ENCODE peak calls at places on chromosomes 6 and 20, in ten cellular contexts. K is fibroblast of the conjunctiva; Z is spleen; C is NCI-H226; R is activated T-helper 1 cell treated with anti-CD3 and anti-CD28 coated beads, Interleukin-2, amount 50 U/mL, for 16 hours; P is SK-N-DZ; H is NCI-H460; S is posterior cingulate gyrus; J is CD4-positive, alpha-beta T cell; G is NCI-H82. D is an unnamed sample.

GRCh38 chr20:18984238-18985200 is 170.9 kb downstream of the SCP2D1 start:
- DNase-seq in K (no peak), Z (no peak), C (no peak), R (no peak), P (no peak), H (no peak), S (no peak), J (no peak), G (no peak), D (no peak)

GRCh38 chr6:135871878-135872277 is 20.4 kb downstream of the PDE7B start:
- DNase-seq in K (no peak), Z (no peak), C (peak; percentile 64), R (no peak), P (no peak), H (no peak), S (no peak), J (no peak), G (no peak), D (no peak)

GRCh38 chr6:16712250-16712930 is 48.9 kb downstream of the ATXN1 start:
- DNase-seq in K (no peak), Z (no peak), C (no peak), R (no peak), P (peak; percentile 59), H (no peak), S (no peak), J (no peak), G (peak; percentile 46), D (no peak)

GRCh38 chr6:154485784-154486183 is 24.7 kb downstream of the CNKSR3 start:
- DNase-seq in K (no peak), Z (peak; percentile 23), C (peak; percentile 37), R (no peak), P (no peak), H (no peak), S (no peak), J (no peak), G (no peak), D (no peak)

GRCh38 chr6:85049282-85049681 is 284.9 kb upstream of the TBX18 start:
- DNase-seq in K (no peak), Z (no peak), C (no peak), R (no peak), P (no peak), H (no peak), S (no peak), J (no peak), G (no peak), D (no peak)

GRCh38 chr6:21595265-21595950 is 1.9 kb downstream of the SOX4 start:
- DNase-seq in K (no peak), Z (peak; percentile 86), C (peak; percentile 31), R (no peak), P (peak; percentile 18), H (no peak), S (no peak), J (no peak), G (peak; percentile 65), D (peak; percentile 52)

GRCh38 chr20:35796556-35796955 is 24.7 kb downstream of the PHF20 start:
- DNase-seq in K (no peak), Z (no peak), C (peak; percentile 31), R (no peak), P (no peak), H (no peak), S (no peak), J (no peak), G (no peak), D (no peak)

GRCh38 chr6:122704086-122704485 is 75.4 kb upstream of the FABP7 start:
- DNase-seq in K (no peak), Z (no peak), C (no peak), R (no peak), P (no peak), H (no peak), S (no peak), J (no peak), G (no peak), D (no peak)

GRCh38 chr6:64383277-64383676 is 747.7 kb downstream of the PHF3 start:
- DNase-seq in K (no peak), Z (no peak), C (no peak), R (no peak), P (no peak), H (no peak), S (no peak), J (no peak), G (no peak), D (no peak)

GRCh38 chr20:33666293-33667244 is at the start of gene ACTL10:
- DNase-seq in K (peak; percentile 98), Z (peak; percentile 97), C (peak; percentile 99), R (peak; percentile 54), P (peak; percentile 99), H (no peak), S (peak; percentile 96), J (peak; percentile 64), G (peak; percentile 99), D (peak; percentile 72)

GRCh38 chr6:108002365-108003221 is 44.6 kb upstream of the SEC63 start:
- DNase-seq in K (no peak), Z (no peak), C (no peak), R (no peak), P (no peak), H (no peak), S (no peak), J (no peak), G (peak; percentile 92), D (peak; percentile 68)

GRCh38 chr20:59015812-59016711 is 3.2 kb upstream of the TUBB1 start:
- DNase-seq in K (no peak), Z (peak; percentile 57), C (no peak), R (no peak), P (peak; percentile 79), H (no peak), S (peak; percentile 67), J (no peak), G (no peak), D (no peak)

GRCh38 chr20:41577129-41578009 is 40.8 kb downstream of the CHD6 start:
- DNase-seq in K (no peak), Z (no peak), C (no peak), R (no peak), P (no peak), H (no peak), S (no peak), J (no peak), G (no peak), D (no peak)

GRCh38 chr20:35901678-35902544 is 52.4 kb downstream of the SCAND1 start:
- DNase-seq in K (peak; percentile 65), Z (no peak), C (peak; percentile 86), R (no peak), P (peak; percentile 50), H (peak; percentile 68), S (no peak), J (no peak), G (peak; percentile 96), D (no peak)

GRCh38 chr6:10190042-10190441 is 224.8 kb downstream of the TFAP2A start:
- DNase-seq in K (no peak), Z (no peak), C (peak; percentile 76), R (no peak), P (no peak), H (no peak), S (no peak), J (no peak), G (no peak), D (no peak)

GRCh38 chr6:42935322-42935721 is 6.0 kb downstream of the CNPY3 start:
- DNase-seq in K (no peak), Z (no peak), C (no peak), R (no peak), P (no peak), H (no peak), S (peak; percentile 13), J (no peak), G (no peak), D (no peak)

GRCh38 chr6:25239498-25239897 is 39.7 kb upstream of the CARMIL1 start:
- DNase-seq in K (no peak), Z (no peak), C (no peak), R (no peak), P (no peak), H (no peak), S (no peak), J (no peak), G (no peak), D (no peak)

GRCh38 chr20:54324652-54325285 is 116.9 kb downstream of the PFDN4 start:
- DNase-seq in K (no peak), Z (no peak), C (no peak), R (no peak), P (no peak), H (no peak), S (no peak), J (no peak), G (no peak), D (no peak)

D was measured in HAP-1.